ENCODE peak calls at places on chromosomes 1 and 21, in nine cellular contexts. N, I, A, R, H, U, V, E and B are unnamed samples.
A peak's percentile ranks its signal among the peaks of the same experiment; 100 is the strongest.

GRCh38 chr21:29379517-29380054 is 80.9 kb downstream of the BACH1 start:
- DNase-seq in V (no peak), I (no peak), A (no peak), E (no peak), N (no peak), U (no peak), H (no peak), R (no peak), B (no peak)

GRCh38 chr1:215971793-215972441 is 404.8 kb downstream of the KCTD3 start:
- DNase-seq in N (no peak), V (no peak), E (no peak), H (no peak), R (no peak), A (no peak), I (no peak), U (no peak), B (no peak)

GRCh38 chr1:163275222-163275621 is 46.5 kb upstream of the NUF2 start:
- DNase-seq in I (no peak), E (no peak), A (peak; percentile 19), R (no peak), H (peak; percentile 20), V (no peak), N (peak; percentile 13), U (no peak), B (peak; percentile 13)

GRCh38 chr1:201212056-201212455 is 21.4 kb downstream of the IGFN1 start:
- DNase-seq in I (no peak), R (no peak), H (no peak), U (no peak), N (no peak), V (no peak), E (no peak), A (no peak), B (no peak)

GRCh38 chr1:235015291-235015990 is 113.2 kb downstream of the TOMM20 start:
- DNase-seq in R (no peak), A (no peak), I (no peak), V (peak; percentile 68), U (no peak), N (no peak), E (no peak), H (no peak), B (no peak)

GRCh38 chr1:95233321-95233736 is 681 bp upstream of the RWDD3 start:
- DNase-seq in U (peak; percentile 18), A (peak; percentile 60), E (no peak), N (peak; percentile 41), R (peak; percentile 62), I (peak; percentile 62), V (no peak), H (no peak), B (no peak)

GRCh38 chr1:61930246-61930645 is 188.0 kb downstream of the PATJ start:
- DNase-seq in V (no peak), R (no peak), N (no peak), H (no peak), A (no peak), I (no peak), E (no peak), U (no peak), B (no peak)

GRCh38 chr1:211599250-211599649 is 20.3 kb upstream of the SLC30A1 start:
- DNase-seq in I (no peak), R (no peak), A (no peak), H (no peak), N (no peak), V (no peak), E (no peak), U (no peak), B (no peak)

GRCh38 chr1:21490774-21491482 is 18.3 kb upstream of the ALPL start:
- DNase-seq in E (no peak), U (peak; percentile 61), N (peak; percentile 77), A (peak; percentile 80), R (no peak), V (peak; percentile 21), I (peak; percentile 21), H (no peak), B (peak; percentile 59)

GRCh38 chr1:169161512-169162194 is 55.2 kb downstream of the ATP1B1 start:
- DNase-seq in A (no peak), N (no peak), I (no peak), H (no peak), R (no peak), E (no peak), V (no peak), U (no peak), B (peak; percentile 45)

GRCh38 chr1:185775505-185775904 is 41.3 kb downstream of the HMCN1 start:
- DNase-seq in A (no peak), R (no peak), E (peak; percentile 5), N (no peak), H (no peak), I (no peak), U (no peak), V (no peak), B (peak; percentile 40)

GRCh38 chr1:168939131-168939946 is 167.2 kb upstream of the ATP1B1 start:
- DNase-seq in A (peak; percentile 59), I (no peak), E (peak; percentile 15), N (no peak), R (no peak), H (no peak), V (no peak), U (no peak), B (no peak)

GRCh38 chr1:156143765-156144489 is 9.5 kb upstream of the SEMA4A start:
- DNase-seq in N (peak; percentile 82), V (no peak), H (no peak), U (no peak), E (no peak), I (no peak), A (no peak), R (no peak), B (peak; percentile 17)

GRCh38 chr1:71881611-71882010 is 400.7 kb downstream of the NEGR1 start:
- DNase-seq in I (no peak), U (no peak), E (no peak), H (peak; percentile 39), N (no peak), A (no peak), V (no peak), R (no peak), B (no peak)

GRCh38 chr1:181083842-181084605 is 4.5 kb upstream of the IER5 start:
- DNase-seq in V (peak; percentile 52), A (peak; percentile 67), E (no peak), H (peak; percentile 41), U (no peak), N (peak; percentile 45), I (peak; percentile 71), R (no peak), B (peak; percentile 79)

GRCh38 chr1:203145321-203146041 is 18.0 kb downstream of the ADORA1 start:
- DNase-seq in H (no peak), N (no peak), A (no peak), U (no peak), R (no peak), E (no peak), V (no peak), I (no peak), B (no peak)

GRCh38 chr1:244751271-244751895 is 84.1 kb upstream of the COX20 start:
- DNase-seq in H (no peak), R (no peak), U (no peak), E (no peak), I (no peak), V (no peak), N (no peak), A (no peak), B (no peak)